ENCODE peak calls at places on chromosome 6, in six cellular contexts. One of them, this sample, is unnamed.

GRCh38 chr6:134729590-134729989 is 220.3 kb downstream of the ALDH8A1 start:
- DNase-seq in germinal center: no peak
- DNase-seq in stimulated activated naive CD4-positive, alpha-beta T cell treated with Interleukin-2 at 50 U/mL for 16 hours: no peak
- DNase-seq in iris pigment epithelial cell: no peak
- DNase-seq in EL: no peak
- DNase-seq in hepatocyte: no peak
- DNase-seq in this sample: no peak

GRCh38 chr6:135250751-135251356 is 69.7 kb downstream of the MYB start:
- DNase-seq in germinal center: no peak
- DNase-seq in stimulated activated naive CD4-positive, alpha-beta T cell treated with Interleukin-2 at 50 U/mL for 16 hours: no peak
- DNase-seq in iris pigment epithelial cell: no peak
- DNase-seq in EL: no peak
- DNase-seq in hepatocyte: no peak
- DNase-seq in this sample: peak

GRCh38 chr6:30885999-30886896 is 1.9 kb downstream of the DDR1 start:
- DNase-seq in germinal center: no peak
- DNase-seq in stimulated activated naive CD4-positive, alpha-beta T cell treated with Interleukin-2 at 50 U/mL for 16 hours: no peak
- DNase-seq in iris pigment epithelial cell: peak
- DNase-seq in EL: peak
- DNase-seq in hepatocyte: peak
- DNase-seq in this sample: peak

GRCh38 chr6:166959906-166960608 is 3.7 kb upstream of the RNASET2 start:
- DNase-seq in germinal center: no peak
- DNase-seq in stimulated activated naive CD4-positive, alpha-beta T cell treated with Interleukin-2 at 50 U/mL for 16 hours: no peak
- DNase-seq in iris pigment epithelial cell: no peak
- DNase-seq in EL: no peak
- DNase-seq in hepatocyte: no peak
- DNase-seq in this sample: no peak

GRCh38 chr6:16228709-16229665 is 9.4 kb upstream of the GMPR start:
- DNase-seq in germinal center: no peak
- DNase-seq in stimulated activated naive CD4-positive, alpha-beta T cell treated with Interleukin-2 at 50 U/mL for 16 hours: no peak
- DNase-seq in iris pigment epithelial cell: no peak
- DNase-seq in EL: no peak
- DNase-seq in hepatocyte: peak
- DNase-seq in this sample: no peak

GRCh38 chr6:57294829-57295228 is 22.6 kb upstream of the PRIM2 start:
- DNase-seq in germinal center: no peak
- DNase-seq in stimulated activated naive CD4-positive, alpha-beta T cell treated with Interleukin-2 at 50 U/mL for 16 hours: no peak
- DNase-seq in iris pigment epithelial cell: no peak
- DNase-seq in EL: no peak
- DNase-seq in hepatocyte: no peak
- DNase-seq in this sample: no peak

GRCh38 chr6:132648356-132648755 is 10.6 kb downstream of the TAAR1 start:
- DNase-seq in germinal center: no peak
- DNase-seq in stimulated activated naive CD4-positive, alpha-beta T cell treated with Interleukin-2 at 50 U/mL for 16 hours: no peak
- DNase-seq in iris pigment epithelial cell: peak
- DNase-seq in EL: peak
- DNase-seq in hepatocyte: no peak
- DNase-seq in this sample: no peak

GRCh38 chr6:36590237-36590636 is 3.9 kb upstream of the SRSF3 start:
- DNase-seq in germinal center: no peak
- DNase-seq in stimulated activated naive CD4-positive, alpha-beta T cell treated with Interleukin-2 at 50 U/mL for 16 hours: no peak
- DNase-seq in iris pigment epithelial cell: peak
- DNase-seq in EL: peak
- DNase-seq in hepatocyte: peak
- DNase-seq in this sample: peak

GRCh38 chr6:137353346-137353745 is 134.2 kb upstream of the IFNGR1 start:
- DNase-seq in germinal center: no peak
- DNase-seq in stimulated activated naive CD4-positive, alpha-beta T cell treated with Interleukin-2 at 50 U/mL for 16 hours: no peak
- DNase-seq in iris pigment epithelial cell: peak
- DNase-seq in EL: no peak
- DNase-seq in hepatocyte: no peak
- DNase-seq in this sample: no peak

GRCh38 chr6:71468841-71469750 is 180.5 kb downstream of the OGFRL1 start:
- DNase-seq in germinal center: no peak
- DNase-seq in stimulated activated naive CD4-positive, alpha-beta T cell treated with Interleukin-2 at 50 U/mL for 16 hours: no peak
- DNase-seq in iris pigment epithelial cell: peak
- DNase-seq in EL: peak
- DNase-seq in hepatocyte: no peak
- DNase-seq in this sample: no peak

GRCh38 chr6:160733045-160733646 is 31.1 kb downstream of the PLG start:
- DNase-seq in germinal center: peak
- DNase-seq in stimulated activated naive CD4-positive, alpha-beta T cell treated with Interleukin-2 at 50 U/mL for 16 hours: peak
- DNase-seq in iris pigment epithelial cell: peak
- DNase-seq in EL: peak
- DNase-seq in hepatocyte: peak
- DNase-seq in this sample: peak

GRCh38 chr6:127737009-127737486 is 160.1 kb downstream of the C6orf58 start:
- DNase-seq in germinal center: peak
- DNase-seq in stimulated activated naive CD4-positive, alpha-beta T cell treated with Interleukin-2 at 50 U/mL for 16 hours: no peak
- DNase-seq in iris pigment epithelial cell: peak
- DNase-seq in EL: peak
- DNase-seq in hepatocyte: peak
- DNase-seq in this sample: peak

GRCh38 chr6:7334685-7335084 is 21.7 kb upstream of the SSR1 start:
- DNase-seq in germinal center: no peak
- DNase-seq in stimulated activated naive CD4-positive, alpha-beta T cell treated with Interleukin-2 at 50 U/mL for 16 hours: no peak
- DNase-seq in iris pigment epithelial cell: no peak
- DNase-seq in EL: no peak
- DNase-seq in hepatocyte: no peak
- DNase-seq in this sample: no peak

GRCh38 chr6:40695114-40695513 is 108.0 kb upstream of the LRFN2 start:
- DNase-seq in germinal center: no peak
- DNase-seq in stimulated activated naive CD4-positive, alpha-beta T cell treated with Interleukin-2 at 50 U/mL for 16 hours: no peak
- DNase-seq in iris pigment epithelial cell: peak
- DNase-seq in EL: no peak
- DNase-seq in hepatocyte: no peak
- DNase-seq in this sample: no peak

GRCh38 chr6:118320652-118321051 is 227.4 kb upstream of the PLN start:
- DNase-seq in germinal center: no peak
- DNase-seq in stimulated activated naive CD4-positive, alpha-beta T cell treated with Interleukin-2 at 50 U/mL for 16 hours: no peak
- DNase-seq in iris pigment epithelial cell: no peak
- DNase-seq in EL: no peak
- DNase-seq in hepatocyte: no peak
- DNase-seq in this sample: no peak

GRCh38 chr6:32623693-32624092 is 13.5 kb upstream of the HLA-DQA1 start:
- DNase-seq in germinal center: no peak
- DNase-seq in stimulated activated naive CD4-positive, alpha-beta T cell treated with Interleukin-2 at 50 U/mL for 16 hours: no peak
- DNase-seq in iris pigment epithelial cell: no peak
- DNase-seq in EL: no peak
- DNase-seq in hepatocyte: no peak
- DNase-seq in this sample: no peak

GRCh38 chr6:108622601-108623335 is 62.1 kb downstream of the FOXO3 start:
- DNase-seq in germinal center: no peak
- DNase-seq in stimulated activated naive CD4-positive, alpha-beta T cell treated with Interleukin-2 at 50 U/mL for 16 hours: no peak
- DNase-seq in iris pigment epithelial cell: peak
- DNase-seq in EL: peak
- DNase-seq in hepatocyte: peak
- DNase-seq in this sample: no peak

GRCh38 chr6:20700375-20700774 is 166.1 kb downstream of the CDKAL1 start:
- DNase-seq in germinal center: no peak
- DNase-seq in stimulated activated naive CD4-positive, alpha-beta T cell treated with Interleukin-2 at 50 U/mL for 16 hours: no peak
- DNase-seq in iris pigment epithelial cell: no peak
- DNase-seq in EL: no peak
- DNase-seq in hepatocyte: no peak
- DNase-seq in this sample: no peak

GRCh38 chr6:46325561-46326525 is 155.1 kb upstream of the ENPP5 start:
- DNase-seq in germinal center: peak
- DNase-seq in stimulated activated naive CD4-positive, alpha-beta T cell treated with Interleukin-2 at 50 U/mL for 16 hours: no peak
- DNase-seq in iris pigment epithelial cell: peak
- DNase-seq in EL: peak
- DNase-seq in hepatocyte: peak
- DNase-seq in this sample: no peak

GRCh38 chr6:113995632-113996031 is 24.7 kb upstream of the HDAC2 start:
- DNase-seq in germinal center: no peak
- DNase-seq in stimulated activated naive CD4-positive, alpha-beta T cell treated with Interleukin-2 at 50 U/mL for 16 hours: no peak
- DNase-seq in iris pigment epithelial cell: peak
- DNase-seq in EL: peak
- DNase-seq in hepatocyte: peak
- DNase-seq in this sample: peak

GRCh38 chr6:6556162-6556737 is 32.3 kb upstream of the LY86 start:
- DNase-seq in germinal center: no peak
- DNase-seq in stimulated activated naive CD4-positive, alpha-beta T cell treated with Interleukin-2 at 50 U/mL for 16 hours: no peak
- DNase-seq in iris pigment epithelial cell: peak
- DNase-seq in EL: no peak
- DNase-seq in hepatocyte: no peak
- DNase-seq in this sample: no peak

GRCh38 chr6:149235130-149235561 is 82.4 kb upstream of the TAB2 start:
- DNase-seq in germinal center: peak
- DNase-seq in stimulated activated naive CD4-positive, alpha-beta T cell treated with Interleukin-2 at 50 U/mL for 16 hours: no peak
- DNase-seq in iris pigment epithelial cell: peak
- DNase-seq in EL: peak
- DNase-seq in hepatocyte: peak
- DNase-seq in this sample: peak

GRCh38 chr6:135936606-135937005 is 85.1 kb downstream of the PDE7B start:
- DNase-seq in germinal center: no peak
- DNase-seq in stimulated activated naive CD4-positive, alpha-beta T cell treated with Interleukin-2 at 50 U/mL for 16 hours: no peak
- DNase-seq in iris pigment epithelial cell: peak
- DNase-seq in EL: peak
- DNase-seq in hepatocyte: peak
- DNase-seq in this sample: no peak

GRCh38 chr6:87817226-87817625 is 115.2 kb upstream of the AKIRIN2 start:
- DNase-seq in germinal center: no peak
- DNase-seq in stimulated activated naive CD4-positive, alpha-beta T cell treated with Interleukin-2 at 50 U/mL for 16 hours: no peak
- DNase-seq in iris pigment epithelial cell: peak
- DNase-seq in EL: no peak
- DNase-seq in hepatocyte: no peak
- DNase-seq in this sample: no peak

GRCh38 chr6:109308018-109308492 is 74.2 kb downstream of the CD164 start:
- DNase-seq in germinal center: no peak
- DNase-seq in stimulated activated naive CD4-positive, alpha-beta T cell treated with Interleukin-2 at 50 U/mL for 16 hours: no peak
- DNase-seq in iris pigment epithelial cell: peak
- DNase-seq in EL: peak
- DNase-seq in hepatocyte: peak
- DNase-seq in this sample: peak